ENCODE peak calls at places on chromosomes 13 and 19, in nine cellular contexts. L, S, J, D, P, E, H, A and U are unnamed samples.

GRCh38 chr19:42563352-42564210 is 31.1 kb downstream of the CEACAM8 start:
- DNase-seq in E (no peak), J (no peak), P (no peak), H (no peak), D (peak), S (no peak), A (no peak), L (no peak), U (no peak)

GRCh38 chr13:20997301-20998061 is 63.9 kb downstream of the LATS2 start:
- DNase-seq in J (no peak), H (no peak), P (no peak), D (no peak), A (no peak), L (no peak), E (no peak), S (no peak), U (no peak)

GRCh38 chr19:42081584-42082258 is 5.8 kb downstream of the ZNF574 start:
- DNase-seq in S (no peak), H (no peak), A (no peak), E (no peak), J (no peak), L (no peak), P (no peak), D (peak), U (no peak)

GRCh38 chr19:3494051-3494450 is 6.4 kb downstream of the DOHH start:
- DNase-seq in D (peak), A (peak), J (no peak), L (no peak), S (no peak), H (no peak), E (peak), P (no peak), U (no peak)

GRCh38 chr19:39543477-39543857 is 3.5 kb upstream of the EID2 start:
- DNase-seq in P (no peak), J (no peak), S (no peak), D (no peak), A (no peak), L (no peak), E (no peak), H (no peak), U (no peak)

GRCh38 chr13:41639955-41640780 is 182.8 kb downstream of the RGCC start:
- DNase-seq in L (peak), H (no peak), A (no peak), E (no peak), D (no peak), S (no peak), J (no peak), P (no peak), U (no peak)

GRCh38 chr19:6811906-6812305 is 39.4 kb downstream of the VAV1 start:
- DNase-seq in E (no peak), J (peak), A (no peak), L (no peak), S (no peak), H (no peak), P (no peak), D (peak), U (no peak)

GRCh38 chr13:113621046-113621445 is 36.5 kb downstream of the TFDP1 start:
- DNase-seq in A (peak), D (no peak), L (peak), S (no peak), J (no peak), H (no peak), P (no peak), E (no peak), U (no peak)

GRCh38 chr19:21210037-21210621 is 68.3 kb downstream of the ZNF431 start:
- DNase-seq in H (no peak), L (no peak), P (no peak), A (no peak), E (no peak), J (no peak), S (no peak), D (no peak), U (no peak)

GRCh38 chr19:53254451-53255341 is at the start of gene ZNF677:
- DNase-seq in S (peak), E (peak), P (peak), L (peak), H (peak), A (peak), D (no peak), J (no peak), U (peak)

GRCh38 chr13:90867336-90867683 is 480.2 kb upstream of the MIR17HG start:
- DNase-seq in L (no peak), J (peak), H (peak), S (peak), E (peak), A (no peak), D (peak), P (peak), U (no peak)

GRCh38 chr19:18867199-18867598 is 28.8 kb downstream of the CERS1 start:
- DNase-seq in D (no peak), J (no peak), P (no peak), A (peak), E (no peak), H (no peak), L (no peak), S (no peak), U (no peak)

GRCh38 chr19:49061000-49061399 is 3.5 kb upstream of the CGB7 start:
- DNase-seq in H (no peak), P (no peak), A (no peak), E (no peak), S (no peak), D (no peak), J (no peak), L (no peak), U (no peak)
- H3K27ac ChIP-seq in H (no peak), P (no peak), A (no peak), E (no peak), S (no peak), D (no peak), J (no peak), L (no peak), U (no peak)

DNA sequence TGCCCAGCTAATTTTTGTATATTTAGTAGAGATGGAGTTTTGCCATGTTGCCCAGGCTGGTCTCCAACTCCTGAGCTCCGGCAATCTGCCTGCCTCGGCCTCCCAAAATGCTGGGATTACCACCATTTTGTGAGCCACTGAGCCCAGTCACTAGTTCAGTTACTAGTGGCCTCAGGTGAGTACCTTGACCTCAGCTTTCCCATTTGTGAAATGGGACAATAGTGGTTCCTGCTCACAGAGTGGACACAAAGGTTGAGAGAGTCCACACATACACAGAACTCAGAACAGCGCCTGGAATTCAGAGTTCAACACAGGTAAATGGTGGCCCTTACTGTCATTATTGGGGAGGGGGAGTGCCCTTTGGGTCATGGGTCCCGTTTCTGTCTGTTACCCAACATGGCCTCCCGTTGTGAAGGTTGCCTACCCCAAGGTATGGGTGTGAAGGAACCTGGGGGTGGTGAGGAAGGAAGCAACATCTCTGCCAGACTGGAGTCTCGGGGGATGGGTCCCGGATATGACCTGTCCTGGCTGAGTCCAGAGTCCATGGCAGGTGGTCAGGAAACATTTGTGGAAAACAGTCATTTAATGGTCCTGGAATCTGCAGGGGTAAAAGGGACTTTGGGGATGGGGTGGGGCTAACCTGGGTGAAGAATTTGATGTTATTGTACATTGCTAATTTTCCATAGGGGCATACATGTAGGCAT is 11.7 kb upstream of the IRGC start:
- DNase-seq in L (no peak), P (no peak), J (no peak), A (no peak), D (no peak), H (no peak), S (no peak), E (no peak), U (no peak)
- TF ChIP-seq POLR2A in L (no peak), P (no peak), J (no peak), A (no peak), D (no peak), H (no peak), S (no peak), E (no peak), U (no peak)

DNA sequence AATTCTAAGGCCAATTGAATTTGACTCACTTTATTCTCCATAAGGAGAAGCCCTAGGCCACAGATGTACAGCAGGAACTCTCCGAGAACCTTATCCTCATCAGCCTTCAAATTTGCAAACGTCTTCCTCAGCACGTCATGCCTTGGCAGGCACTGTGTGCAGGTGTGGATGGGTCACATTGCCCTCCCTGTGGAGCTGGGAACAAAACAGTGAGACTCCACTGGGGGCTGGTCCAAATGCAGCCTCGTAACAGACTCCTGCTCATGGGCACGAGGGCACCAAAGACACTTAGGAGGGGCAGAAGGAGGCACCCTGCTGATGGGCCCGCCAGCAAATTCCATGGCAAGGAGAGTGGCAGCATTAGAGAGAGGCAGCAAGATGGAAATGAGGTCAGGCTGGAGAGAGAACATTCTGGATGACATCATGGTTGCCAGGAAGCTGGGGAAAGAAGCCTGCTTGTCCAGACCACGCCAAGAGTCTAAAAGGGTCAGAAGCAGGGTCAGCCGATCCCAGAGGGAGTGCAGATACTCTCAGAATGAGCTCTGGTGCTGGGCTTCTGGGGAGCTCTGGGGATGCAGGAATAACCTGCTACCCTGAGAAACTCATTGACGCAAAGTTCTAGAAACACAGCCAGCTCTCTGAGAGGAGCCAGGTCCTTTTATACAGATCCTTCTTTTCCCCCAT is 242.2 kb downstream of the B3GLCT start:
- DNase-seq in S (no peak), J (no peak), L (no peak), P (no peak), A (no peak), E (no peak), H (no peak), D (no peak), U (no peak)
- TF ChIP-seq EP300 in S (no peak), J (no peak), L (no peak), P (no peak), A (no peak), E (no peak), H (no peak), D (no peak), U (no peak)

DNA sequence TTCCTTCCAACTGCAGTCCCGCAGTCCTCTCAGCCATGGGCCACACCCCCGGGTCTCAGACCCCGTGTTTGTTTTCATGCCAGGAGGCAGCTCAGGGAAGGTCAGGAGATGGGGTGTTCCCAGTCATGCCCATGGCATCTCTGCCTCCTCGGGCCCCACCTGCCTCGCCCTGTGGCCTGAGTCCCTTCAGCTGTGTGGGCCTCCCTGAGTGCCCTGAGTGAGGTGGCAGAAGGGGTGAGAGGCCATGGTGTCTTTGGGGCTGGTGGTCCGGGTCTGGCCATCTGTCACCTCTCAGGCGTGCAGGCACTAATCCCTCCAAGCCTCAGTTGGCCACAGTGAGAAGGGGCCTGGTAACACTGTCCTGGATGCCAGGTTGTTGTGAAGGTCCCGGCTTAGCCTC is 10.9 kb upstream of the KDM4B start:
- DNase-seq in E (no peak), A (no peak), P (no peak), J (no peak), H (no peak), S (no peak), D (no peak), L (no peak), U (no peak)
- H3K27ac ChIP-seq in E (no peak), A (no peak), P (no peak), J (no peak), H (no peak), S (no peak), D (no peak), L (no peak), U (no peak)

GRCh38 chr19:48569814-48570213 is 17.8 kb downstream of the SULT2B1 start:
- DNase-seq in J (no peak), A (no peak), E (no peak), H (no peak), P (no peak), D (no peak), L (no peak), S (no peak), U (no peak)

GRCh38 chr19:48573163-48573505 is 21.2 kb downstream of the SULT2B1 start:
- DNase-seq in S (no peak), H (no peak), L (no peak), E (no peak), P (no peak), A (no peak), J (no peak), D (no peak), U (no peak)

GRCh38 chr19:48565090-48565489 is 13.1 kb downstream of the SULT2B1 start:
- DNase-seq in S (no peak), P (no peak), D (peak), E (no peak), A (no peak), H (no peak), L (no peak), J (no peak), U (no peak)

GRCh38 chr19:48571378-48572162 is 19.6 kb downstream of the SULT2B1 start:
- DNase-seq in P (no peak), S (no peak), E (no peak), H (no peak), L (no peak), D (no peak), A (no peak), J (no peak), U (no peak)

GRCh38 chr19:48568345-48568886 is 16.4 kb downstream of the SULT2B1 start:
- DNase-seq in D (peak), L (peak), P (peak), J (no peak), A (peak), H (peak), E (peak), S (peak), U (peak)
- TF ChIP-seq POLR2A in D (peak), L (no peak), P (no peak), J (no peak), A (no peak), H (no peak), E (no peak), S (no peak), U (no peak)

GRCh38 chr13:51361111-51361510 is 21.6 kb downstream of the SERPINE3 start:
- DNase-seq in H (no peak), E (no peak), A (no peak), D (no peak), P (no peak), L (no peak), S (no peak), J (no peak), U (no peak)
- TF ChIP-seq EP300 in H (no peak), E (no peak), A (no peak), D (no peak), P (no peak), L (no peak), S (no peak), J (no peak), U (no peak)

GRCh38 chr19:14433454-14434156 is 499 bp downstream of the PKN1 start:
- DNase-seq in E (peak), L (no peak), A (peak), D (no peak), J (no peak), P (peak), H (peak), S (no peak), U (no peak)
- H3K27ac ChIP-seq in E (no peak), L (peak), A (peak), D (peak), J (peak), P (peak), H (peak), S (peak), U (peak)